ENCODE peak calls at places on chromosomes 12 and 14, in six cellular contexts. J is GM12865; W is Daoy; M is head of caudate nucleus; L is frontal cortex; Z is activated naive CD4-positive, alpha-beta T cell treated with anti-CD3 and anti-CD28 coated beads for 36 hours. P is an unnamed sample.

GRCh38 chr14:63383776-63384367 is 65.1 kb upstream of the GPHB5 start:
- DNase-seq in J (peak), W (no peak), L (no peak), Z (no peak), M (no peak), P (no peak)

GRCh38 chr14:54762296-54762695 is 140.3 kb downstream of the GCH1 start:
- DNase-seq in M (no peak), J (no peak), Z (no peak), L (no peak), W (no peak), P (no peak)

GRCh38 chr12:108879615-108880254 is at the start of gene DAO:
- DNase-seq in J (no peak), Z (no peak), L (no peak), W (no peak), M (no peak), P (no peak)

GRCh38 chr12:57845478-57846284 is 848 bp downstream of the CTDSP2 start:
- DNase-seq in J (peak), W (peak), Z (peak), M (peak), L (peak), P (peak)

GRCh38 chr14:76872796-76873432 is 46.7 kb downstream of the LRRC74A start:
- DNase-seq in J (peak), W (peak), M (peak), Z (peak), L (peak), P (peak)

GRCh38 chr12:55996201-55996714 is 818 bp upstream of the SUOX start:
- DNase-seq in Z (peak), L (no peak), W (peak), J (peak), M (peak), P (peak)

GRCh38 chr12:12182926-12183325 is 83.9 kb downstream of the LRP6 start:
- DNase-seq in W (no peak), J (no peak), M (no peak), L (no peak), Z (no peak), P (peak)

GRCh38 chr12:24565300-24565699 is 383.6 kb downstream of the BCAT1 start:
- DNase-seq in W (no peak), M (no peak), L (no peak), Z (no peak), J (no peak), P (no peak)

GRCh38 chr12:119178544-119179334 is at the start of gene HSPB8:
- DNase-seq in W (peak), L (no peak), J (no peak), Z (no peak), M (peak), P (peak)

GRCh38 chr12:66647034-66647691 is 31.7 kb downstream of the GRIP1 start:
- DNase-seq in Z (no peak), L (no peak), W (peak), M (no peak), J (no peak), P (no peak)

GRCh38 chr12:130212384-130212783 is 50.1 kb downstream of the FZD10 start:
- DNase-seq in J (no peak), Z (no peak), M (no peak), L (no peak), W (no peak), P (no peak)

GRCh38 chr14:70956511-70956910 is 49.3 kb downstream of the PCNX1 start:
- DNase-seq in Z (no peak), L (no peak), W (no peak), M (no peak), J (no peak), P (no peak)

GRCh38 chr12:13165578-13166120 is 30.9 kb upstream of the EMP1 start:
- DNase-seq in Z (peak), J (peak), L (no peak), M (no peak), W (peak), P (no peak)

GRCh38 chr12:84785951-84786350 is 126.6 kb downstream of the SLC6A15 start:
- DNase-seq in L (no peak), M (no peak), W (no peak), Z (no peak), J (no peak), P (no peak)

GRCh38 chr12:45827974-45828373 is 98.5 kb downstream of the ARID2 start:
- DNase-seq in W (no peak), L (no peak), Z (no peak), M (no peak), J (no peak), P (no peak)

GRCh38 chr14:91202234-91202974 is 42.1 kb downstream of the GPR68 start:
- DNase-seq in W (peak), L (no peak), Z (no peak), M (no peak), J (no peak), P (no peak)

GRCh38 chr12:94768398-94769039 is 118.2 kb upstream of the TMCC3 start:
- DNase-seq in W (no peak), L (no peak), Z (no peak), M (no peak), J (peak), P (no peak)

GRCh38 chr12:51403744-51404143 is 12.5 kb upstream of the GALNT6 start:
- DNase-seq in Z (no peak), W (no peak), M (no peak), J (no peak), L (no peak), P (peak)

GRCh38 chr12:99745106-99745505 is 97.6 kb downstream of the GARIN6 start:
- DNase-seq in L (no peak), Z (no peak), M (no peak), J (no peak), W (no peak), P (no peak)

GRCh38 chr12:47791874-47792273 is 18.8 kb downstream of the SLC48A1 start:
- DNase-seq in L (no peak), W (no peak), M (no peak), Z (no peak), J (no peak), P (no peak)

GRCh38 chr14:98197933-98198332 is 1074.1 kb downstream of the BCL11B start:
- DNase-seq in J (no peak), M (no peak), W (no peak), L (no peak), Z (no peak), P (no peak)

P was measured in midbrain.